ENCODE peak calls at places on chromosomes 16 and 17, in six cellular contexts. F, T, C, M, Q and X are unnamed samples.

GRCh38 chr17:8630227-8630801 is at the start of gene MYH10:
- DNase-seq in F (no peak), T (no peak), C (peak; percentile 42), M (no peak), Q (no peak), X (peak; percentile 75)

GRCh38 chr17:14604920-14605599 is 304.2 kb downstream of the HS3ST3B1 start:
- DNase-seq in F (peak; percentile 65), T (no peak), C (no peak), M (peak; percentile 30), Q (no peak), X (peak; percentile 79)

GRCh38 chr16:88969361-88969831 is 7.6 kb downstream of the CBFA2T3 start:
- DNase-seq in F (no peak), T (no peak), C (no peak), M (no peak), Q (no peak), X (peak; percentile 77)

GRCh38 chr16:48555597-48555996 is 54.4 kb downstream of the N4BP1 start:
- DNase-seq in F (no peak), T (no peak), C (no peak), M (no peak), Q (no peak), X (no peak)

GRCh38 chr16:27083861-27084261 is 17.1 kb downstream of the C16orf82 start:
- DNase-seq in F (peak; percentile 58), T (no peak), C (no peak), M (peak; percentile 16), Q (no peak), X (peak; percentile 47)

GRCh38 chr16:77212736-77213541 is 13.7 kb downstream of the SYCE1L start:
- DNase-seq in F (no peak), T (peak; percentile 66), C (peak; percentile 85), M (peak; percentile 33), Q (peak; percentile 78), X (peak; percentile 93)

GRCh38 chr16:84043486-84044107 is 1.0 kb upstream of the SLC38A8 start:
- DNase-seq in F (no peak), T (no peak), C (no peak), M (no peak), Q (no peak), X (peak; percentile 54)

GRCh38 chr17:14330492-14330920 is 29.6 kb downstream of the HS3ST3B1 start:
- DNase-seq in F (no peak), T (no peak), C (peak; percentile 21), M (no peak), Q (no peak), X (no peak)

GRCh38 chr17:81295678-81296381 is 723 bp upstream of the SLC38A10 start:
- DNase-seq in F (no peak), T (peak; percentile 16), C (no peak), M (no peak), Q (peak; percentile 91), X (no peak)

GRCh38 chr16:74605746-74606520 is 981 bp downstream of the GLG1 start:
- DNase-seq in F (peak; percentile 9), T (no peak), C (no peak), M (no peak), Q (no peak), X (no peak)

GRCh38 chr17:1434150-1434549 is 21.9 kb downstream of the CRK start:
- DNase-seq in F (no peak), T (no peak), C (no peak), M (no peak), Q (no peak), X (no peak)

GRCh38 chr17:50615818-50616217 is 18.9 kb upstream of the ABCC3 start:
- DNase-seq in F (no peak), T (no peak), C (no peak), M (no peak), Q (no peak), X (no peak)

GRCh38 chr17:76597156-76598003 is 11.7 kb upstream of the ST6GALNAC2 start:
- DNase-seq in F (no peak), T (no peak), C (no peak), M (no peak), Q (no peak), X (no peak)

GRCh38 chr16:12626411-12626810 is 177.3 kb downstream of the CPPED1 start:
- DNase-seq in F (no peak), T (no peak), C (no peak), M (no peak), Q (no peak), X (no peak)

GRCh38 chr17:72121164-72122001 is 563 bp downstream of the SOX9 start:
- DNase-seq in F (peak; percentile 71), T (no peak), C (no peak), M (peak; percentile 44), Q (peak; percentile 60), X (no peak)

GRCh38 chr17:82350182-82351030 is 8.6 kb upstream of the TEX19 start:
- DNase-seq in F (no peak), T (no peak), C (no peak), M (no peak), Q (no peak), X (no peak)

GRCh38 chr17:63113167-63113566 is 147.1 kb downstream of the TANC2 start:
- DNase-seq in F (no peak), T (no peak), C (no peak), M (no peak), Q (no peak), X (no peak)

DNA sequence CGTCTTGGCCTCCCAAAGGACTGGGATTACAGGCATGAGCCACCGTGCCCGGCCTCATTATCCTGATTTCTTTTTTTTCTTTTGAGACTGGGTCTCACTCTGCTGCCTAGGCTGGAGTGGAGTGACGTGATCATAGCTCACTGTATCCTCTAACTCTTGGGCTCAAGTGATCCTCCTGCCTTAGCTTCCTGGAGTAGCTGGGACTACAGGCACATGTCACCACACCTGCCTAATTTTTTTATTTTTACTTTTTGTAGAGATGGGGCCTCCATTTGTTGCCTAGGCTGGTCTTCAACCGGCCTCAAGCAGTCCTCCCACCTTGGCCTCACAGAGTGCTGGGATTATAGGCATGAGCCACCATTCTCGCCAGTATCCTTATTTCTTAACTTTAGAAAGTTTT is 3.5 kb downstream of the TENT4B start:
- DNase-seq in F (no peak), T (no peak), C (no peak), M (no peak), Q (no peak), X (no peak)
- H3K4me1 ChIP-seq in F (peaks cover 46% of the 10 kb centered on the region), T (peaks cover 69% of the 10 kb centered on the region), C (peaks cover 16% of the 10 kb centered on the region), M (peaks cover 51% of the 10 kb centered on the region), Q (peaks cover 32% of the 10 kb centered on the region), X (peaks cover 74% of the 10 kb centered on the region)

DNA sequence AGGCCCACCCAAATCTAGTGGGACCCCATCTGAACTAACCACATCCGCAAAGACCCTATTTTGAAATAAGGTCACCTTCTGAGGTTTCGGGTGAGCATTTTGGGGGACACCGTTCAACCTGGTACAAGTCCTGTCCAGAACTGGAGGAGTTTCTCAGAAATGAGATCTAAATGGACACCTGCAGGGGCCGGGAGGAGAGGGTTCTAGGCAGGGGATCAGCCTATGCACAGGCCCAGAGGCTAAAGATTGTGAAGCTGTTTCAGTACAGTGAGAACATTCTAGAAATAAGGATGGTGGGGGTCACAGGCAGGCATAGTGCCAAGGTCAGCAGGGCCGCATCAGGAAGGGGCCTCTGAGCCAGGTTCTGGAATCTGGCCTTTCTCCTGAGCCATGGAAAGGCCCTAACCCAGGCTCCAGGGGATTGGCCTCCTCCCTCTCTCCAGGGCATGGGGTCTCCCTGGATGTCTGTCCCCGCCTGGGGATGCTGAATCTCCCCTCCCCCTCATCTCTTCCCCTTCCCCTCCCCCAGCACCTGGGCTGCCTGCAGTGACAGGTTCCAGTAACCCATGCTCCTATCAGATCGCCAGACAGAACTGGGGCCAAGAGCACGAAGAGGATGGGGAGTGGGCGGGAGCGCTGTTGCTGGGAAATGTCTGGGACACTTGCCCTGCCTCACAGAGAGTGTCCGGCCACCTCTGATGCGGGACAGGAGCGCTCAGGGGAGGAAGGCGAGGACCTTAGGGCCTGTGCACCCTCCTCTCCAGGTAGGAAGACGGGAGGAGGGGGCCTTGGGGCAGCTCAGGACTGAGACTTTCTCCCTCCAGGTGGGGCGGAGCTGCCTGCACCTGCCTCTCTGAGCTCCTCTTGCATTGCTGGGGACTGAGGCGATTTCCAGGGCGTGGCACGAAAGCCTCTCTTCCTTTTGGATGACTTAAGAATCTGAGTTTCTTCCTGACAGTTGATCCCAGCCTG is 321.4 kb upstream of the TNRC6C start:
- DNase-seq in F (no peak), T (no peak), C (no peak), M (no peak), Q (no peak), X (peak; percentile 60)
- H3K4me1 ChIP-seq in F (no peaks in the 10 kb centered on the region), T (no peaks in the 10 kb centered on the region), C (no peaks in the 10 kb centered on the region), M (no peaks in the 10 kb centered on the region), Q (no peaks in the 10 kb centered on the region), X (no peaks in the 10 kb centered on the region)

GRCh38 chr17:64155090-64155630 is 25.2 kb upstream of the ERN1 start:
- DNase-seq in F (no peak), T (no peak), C (no peak), M (no peak), Q (no peak), X (no peak)

GRCh38 chr17:64154321-64155089 is 24.6 kb upstream of the ERN1 start:
- DNase-seq in F (peak; percentile 61), T (no peak), C (no peak), M (no peak), Q (no peak), X (no peak)

GRCh38 chr17:64156670-64157069 is 26.7 kb upstream of the ERN1 start:
- DNase-seq in F (no peak), T (no peak), C (no peak), M (no peak), Q (no peak), X (no peak)

GRCh38 chr17:64157669-64158180 is 27.8 kb upstream of the ERN1 start:
- DNase-seq in F (no peak), T (no peak), C (no peak), M (no peak), Q (no peak), X (no peak)

DNA sequence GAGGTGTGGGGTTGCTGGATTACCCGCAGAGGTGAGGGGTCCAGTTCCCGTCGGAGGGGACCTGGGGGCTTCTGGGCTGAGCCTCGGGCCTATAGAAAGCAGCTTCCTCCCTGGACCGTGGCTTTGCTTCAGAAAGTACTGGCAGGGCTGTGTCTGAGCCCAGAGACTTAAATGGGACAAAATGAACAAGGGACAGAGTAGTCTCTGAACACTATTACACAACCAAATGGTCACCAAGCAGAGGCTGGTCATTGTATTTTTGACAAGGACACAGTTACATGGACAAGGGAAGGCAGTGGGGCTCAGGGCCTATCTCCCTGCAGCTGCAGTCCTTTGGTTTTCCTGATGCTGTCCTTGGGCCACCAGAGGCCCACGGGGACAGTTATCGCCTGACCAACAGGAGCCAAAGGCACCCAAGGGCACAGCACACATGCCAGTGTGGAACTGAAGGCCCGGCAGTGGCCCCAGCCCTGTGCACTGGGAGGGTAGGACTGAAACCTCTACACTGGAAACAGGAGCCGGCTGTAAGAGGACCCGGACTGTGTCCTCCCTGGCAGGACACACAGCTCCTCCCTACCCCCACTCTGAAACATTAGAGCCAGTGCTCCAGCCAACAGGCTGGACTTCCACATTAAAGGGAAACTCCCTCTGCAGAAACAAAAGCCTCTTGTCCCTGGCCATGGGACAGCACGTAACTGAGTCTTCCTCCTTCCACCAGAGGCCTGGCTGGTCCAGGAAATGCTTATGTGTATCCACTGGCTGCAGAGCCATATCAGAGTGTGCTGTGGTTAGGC is 26.0 kb upstream of the ERN1 start:
- DNase-seq in F (no peak), T (no peak), C (no peak), M (peak; percentile 85), Q (no peak), X (peak; percentile 84)
- H3K4me1 ChIP-seq in F (peaks cover 21% of the 10 kb centered on the region), T (no peaks in the 10 kb centered on the region), C (peaks cover 6% of the 10 kb centered on the region), M (peaks cover 62% of the 10 kb centered on the region), Q (no peaks in the 10 kb centered on the region), X (peaks cover 24% of the 10 kb centered on the region)

DNA sequence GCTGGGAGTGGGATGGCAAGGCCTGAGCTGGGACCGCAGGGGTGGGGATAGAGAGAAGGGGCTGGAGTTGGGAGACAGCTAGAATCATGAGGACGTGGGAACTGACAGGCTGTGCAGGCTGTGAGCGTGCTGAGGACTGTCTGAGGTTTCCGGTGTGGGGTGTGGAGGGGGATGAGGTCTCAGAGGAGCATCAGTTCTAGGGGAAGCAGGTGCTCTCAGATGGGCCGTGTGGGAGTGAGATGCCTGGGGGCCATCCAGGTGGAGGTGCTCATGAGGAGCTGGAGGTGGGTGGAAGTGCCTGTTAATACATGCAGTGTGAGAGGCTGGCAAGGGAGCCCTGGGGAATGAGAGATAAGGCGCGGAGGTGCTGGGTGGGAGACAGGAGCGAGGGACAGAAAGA is 27.2 kb downstream of the HASPIN start:
- DNase-seq in F (no peak), T (peak; percentile 53), C (no peak), M (no peak), Q (no peak), X (no peak)
- H3K4me1 ChIP-seq in F (no peaks in the 10 kb centered on the region), T (peaks cover 36% of the 10 kb centered on the region), C (no peaks in the 10 kb centered on the region), M (peaks cover 10% of the 10 kb centered on the region), Q (peaks cover 9% of the 10 kb centered on the region), X (peaks cover 42% of the 10 kb centered on the region)